ENCODE peak calls at places on chromosomes 13 and 19, in eight cellular contexts. O is fibroblast of the aortic adventitia, P is bronchial epithelial cell, T is PC-9, B is right atrium auricular region, F is GM23338, U is body of pancreas, H is fibroblast of mammary gland. J is an unnamed sample.

GRCh38 chr13:104014803-104015645 is 948.8 kb upstream of the SLC10A2 start:
- DNase-seq in O (peak; percentile 48), P (peak; percentile 22), T (no peak), B (no peak), F (no peak), U (no peak), H (peak; percentile 18), J (no peak)

GRCh38 chr13:35848316-35848715 is 282.9 kb downstream of the DCLK1 start:
- DNase-seq in O (peak; percentile 69), P (no peak), T (no peak), B (no peak), F (no peak), U (no peak), H (no peak), J (no peak)

GRCh38 chr13:26759907-26760834 is at the start of gene GPR12:
- DNase-seq in O (peak; percentile 11), P (no peak), T (no peak), B (no peak), F (peak; percentile 33), U (no peak), H (no peak), J (no peak)

GRCh38 chr13:45918597-45918996 is 67.0 kb upstream of the SIAH3 start:
- DNase-seq in O (no peak), P (peak; percentile 32), T (no peak), B (no peak), F (no peak), U (no peak), H (no peak), J (no peak)

GRCh38 chr19:29673451-29674371 is 8.4 kb downstream of the PLEKHF1 start:
- DNase-seq in O (no peak), P (no peak), T (no peak), B (no peak), F (no peak), U (no peak), H (no peak), J (no peak)

GRCh38 chr19:5480427-5480836 is 25.2 kb downstream of the ZNRF4 start:
- DNase-seq in O (no peak), P (peak; percentile 16), T (no peak), B (no peak), F (peak; percentile 82), U (peak; percentile 25), H (peak; percentile 35), J (no peak)

GRCh38 chr19:36997843-36998235 is 80.4 kb upstream of the ZNF420 start:
- DNase-seq in O (no peak), P (no peak), T (no peak), B (no peak), F (no peak), U (no peak), H (no peak), J (no peak)

GRCh38 chr19:15248648-15249559 is 16.7 kb upstream of the EPHX3 start:
- DNase-seq in O (peak; percentile 91), P (peak; percentile 74), T (peak; percentile 78), B (peak; percentile 88), F (no peak), U (peak; percentile 52), H (peak; percentile 94), J (peak; percentile 92)

GRCh38 chr19:10544753-10545251 is 1.1 kb downstream of the ATG4D start:
- DNase-seq in O (no peak), P (no peak), T (no peak), B (no peak), F (peak; percentile 29), U (peak; percentile 27), H (no peak), J (no peak)

GRCh38 chr19:46728693-46729339 is 11.9 kb upstream of the PRKD2 start:
- DNase-seq in O (peak; percentile 53), P (peak; percentile 23), T (peak; percentile 45), B (peak; percentile 71), F (peak; percentile 85), U (peak; percentile 74), H (peak; percentile 52), J (no peak)

GRCh38 chr19:11273288-11273687 is 11.0 kb upstream of the DOCK6 start:
- DNase-seq in O (no peak), P (peak; percentile 12), T (no peak), B (no peak), F (no peak), U (no peak), H (no peak), J (no peak)

GRCh38 chr13:78787189-78787588 is 128.2 kb upstream of the OBI1 start:
- DNase-seq in O (no peak), P (no peak), T (no peak), B (no peak), F (no peak), U (no peak), H (no peak), J (no peak)

GRCh38 chr19:10238172-10238783 is 7.1 kb upstream of the S1PR2 start:
- DNase-seq in O (peak; percentile 97), P (peak; percentile 75), T (peak; percentile 46), B (peak; percentile 76), F (no peak), U (no peak), H (peak; percentile 94), J (no peak)

GRCh38 chr13:75359266-75359665 is 122.7 kb downstream of the TBC1D4 start:
- DNase-seq in O (peak; percentile 90), P (peak; percentile 84), T (no peak), B (no peak), F (peak; percentile 66), U (no peak), H (peak; percentile 92), J (no peak)

GRCh38 chr13:74487091-74487722 is 353.0 kb upstream of the KLF12 start:
- DNase-seq in O (no peak), P (no peak), T (no peak), B (no peak), F (no peak), U (no peak), H (no peak), J (no peak)

GRCh38 chr13:98468929-98469328 is 108.0 kb downstream of the STK24 start:
- DNase-seq in O (no peak), P (no peak), T (no peak), B (no peak), F (no peak), U (no peak), H (no peak), J (peak; percentile 47)

DNA sequence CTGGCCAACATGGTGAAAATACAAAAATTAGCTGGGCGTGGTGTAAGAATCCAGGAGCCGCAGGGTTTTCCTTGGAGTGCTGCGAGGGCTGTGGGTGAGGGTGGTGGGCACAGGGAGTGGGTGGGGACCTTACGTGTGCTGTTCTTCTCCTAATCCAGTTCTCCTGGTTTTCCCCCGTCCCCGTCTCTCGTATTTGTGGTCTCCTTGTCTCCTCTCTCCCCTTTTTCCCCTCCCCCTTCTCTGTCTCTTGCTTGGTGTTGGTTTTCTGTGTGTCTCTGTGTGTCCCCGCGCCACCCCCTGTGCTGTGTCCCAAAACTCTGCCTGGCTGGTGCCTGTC is 1.7 kb downstream of the SELENOW start:
- DNase-seq in O (no peak), P (no peak), T (no peak), B (no peak), F (no peak), U (no peak), H (no peak), J (no peak)
- H3K4me3 ChIP-seq in O (peak overlapping the region; percentile 92), P (peak overlapping the region; percentile 66), T (peak overlapping the region; percentile 95), B (peak overlapping the region; percentile 96), F (peak overlapping the region; percentile 98), U (no peak overlapping the region), H (no peak overlapping the region), J (peak overlapping the region; percentile 89)

GRCh38 chr19:48321622-48322591 is 3.4 kb upstream of the EMP3 start:
- DNase-seq in O (peak; percentile 98), P (peak; percentile 91), T (peak; percentile 91), B (peak; percentile 99), F (peak; percentile 98), U (peak; percentile 99), H (peak; percentile 98), J (peak; percentile 99)
- TF ChIP-seq CTCF in O (no peak), P (peak; percentile 7), T (peak; percentile 32), B (no peak), F (peak; percentile 9), U (no peak), H (no peak), J (no peak)

GRCh38 chr19:13016245-13016627 is 21.0 kb downstream of the NFIX start:
- DNase-seq in O (peak; percentile 44), P (no peak), T (no peak), B (no peak), F (no peak), U (no peak), H (no peak), J (no peak)

GRCh38 chr19:13014101-13014920 is 19.0 kb downstream of the NFIX start:
- DNase-seq in O (peak; percentile 66), P (no peak), T (no peak), B (no peak), F (peak; percentile 70), U (no peak), H (peak; percentile 49), J (no peak)

GRCh38 chr19:13015361-13016231 is 20.3 kb downstream of the NFIX start:
- DNase-seq in O (peak; percentile 73), P (no peak), T (no peak), B (no peak), F (peak; percentile 75), U (no peak), H (peak; percentile 54), J (no peak)

GRCh38 chr19:13013649-13014048 is 18.4 kb downstream of the NFIX start:
- DNase-seq in O (peak; percentile 65), P (no peak), T (no peak), B (no peak), F (no peak), U (no peak), H (peak; percentile 63), J (no peak)

DNA sequence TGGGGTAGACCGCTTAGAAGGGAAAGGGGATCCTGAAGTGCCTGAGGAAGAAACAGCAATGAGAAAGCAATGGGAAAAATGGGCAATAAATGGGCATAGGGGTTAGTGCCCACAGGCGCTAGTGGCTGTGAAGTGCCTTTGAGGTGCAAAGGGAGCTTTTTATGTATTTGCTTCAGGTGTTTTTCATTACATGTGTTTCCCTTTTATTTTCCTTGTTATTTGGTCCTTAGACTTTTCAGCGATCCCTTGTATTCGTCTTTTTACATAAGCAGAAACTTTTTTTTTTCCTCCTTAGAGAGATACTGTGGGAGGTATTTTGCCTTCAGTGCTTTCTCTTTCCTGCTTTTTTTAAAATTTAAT is 19.6 kb downstream of the NFIX start:
- DNase-seq in O (peak; percentile 54), P (no peak), T (no peak), B (no peak), F (peak; percentile 45), U (no peak), H (no peak), J (no peak)
- H3K4me3 ChIP-seq in O (peak overlapping the region; percentile 63), P (no peak overlapping the region), T (no peak overlapping the region), B (no peak overlapping the region), F (no peak overlapping the region), U (no peak overlapping the region), H (no peak overlapping the region), J (peak overlapping the region; percentile 62)

DNA sequence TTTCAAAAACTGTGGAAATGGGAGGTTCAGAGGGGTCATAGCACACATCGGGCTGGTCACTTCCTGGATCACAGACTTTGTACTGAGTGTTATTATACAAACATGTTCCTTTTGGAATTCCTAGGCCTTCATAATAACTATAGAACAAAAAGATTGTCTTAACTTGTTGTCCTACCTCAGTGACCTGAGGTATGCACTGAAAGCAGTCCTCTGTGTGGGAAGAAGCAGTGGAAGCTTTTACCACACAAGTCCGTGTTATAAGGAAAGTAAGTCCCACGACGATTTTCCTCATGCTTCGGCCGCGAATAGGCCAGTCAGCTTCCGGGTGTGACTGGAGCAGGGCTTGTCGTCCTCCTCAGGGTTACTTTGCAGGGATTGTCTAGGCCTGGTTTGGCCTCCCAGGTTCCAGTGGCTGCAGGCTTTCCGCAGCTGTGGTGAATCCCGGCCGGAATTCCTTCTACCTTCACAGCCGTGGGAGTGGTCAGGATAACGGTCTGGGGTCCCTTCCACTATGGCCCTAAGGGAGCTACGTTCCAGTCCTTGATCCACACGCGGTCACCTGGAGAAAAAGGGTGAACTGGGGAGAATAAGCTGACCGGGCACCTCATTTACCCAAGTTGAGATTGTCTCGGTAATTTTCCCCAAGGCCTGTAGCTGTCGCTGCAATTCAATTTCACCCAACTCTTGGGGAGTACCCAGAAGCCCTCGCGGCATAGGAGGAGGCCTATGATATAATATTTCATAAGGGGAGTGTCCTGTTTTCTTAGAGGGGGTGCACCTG is 16.0 kb downstream of the NAPSA start:
- DNase-seq in O (no peak), P (no peak), T (no peak), B (no peak), F (peak; percentile 35), U (no peak), H (no peak), J (no peak)
- TF ChIP-seq CTCF in O (no peak), P (peak; percentile 29), T (no peak), B (no peak), F (peak; percentile 31), U (no peak), H (no peak), J (no peak)